ENCODE peak calls at places on chromosomes 13 and 19, in ten cellular contexts. B is AG10803; S is adipocyte; G is substantia nigra; R is activated naive CD4-positive, alpha-beta T cell; C is T-helper 1 cell; K is activated CD8-positive, alpha-beta T cell treated with anti-CD3 and anti-CD28 coated beads, Interleukin-2, amount 10 ng/mL, durations not matched to agents 7 days and 5 days; M is nephron progenitor cell; I is CD4-positive, CD25-positive, alpha-beta regulatory T cell; Q is EL. T is an unnamed sample.

GRCh38 chr19:7152568-7152967 is 83.1 kb downstream of the ZNF557 start:
- DNase-seq in M (peak), I (no peak), R (no peak), C (no peak), K (peak), G (no peak), Q (no peak), B (peak), S (no peak), T (no peak)

GRCh38 chr19:1747285-1748114 is 5.8 kb upstream of the ONECUT3 start:
- DNase-seq in R (peak), Q (peak), M (no peak), G (no peak), C (no peak), S (no peak), I (peak), K (peak), B (peak), T (no peak)

GRCh38 chr19:1027953-1028902 is 1.8 kb downstream of the CNN2 start:
- DNase-seq in S (peak), K (peak), Q (peak), R (peak), I (peak), G (no peak), B (peak), M (peak), C (peak), T (no peak)

GRCh38 chr13:52319876-52320275 is 86.1 kb downstream of the THSD1 start:
- DNase-seq in C (no peak), Q (peak), I (no peak), B (no peak), R (no peak), G (no peak), K (no peak), S (no peak), M (no peak), T (no peak)

GRCh38 chr19:34217952-34218817 is 36.2 kb upstream of the GARRE1 start:
- DNase-seq in I (peak), C (peak), B (peak), R (peak), G (no peak), K (peak), S (peak), M (no peak), Q (peak), T (peak)

GRCh38 chr19:28403698-28404099 is 809.3 kb downstream of the UQCRFS1 start:
- DNase-seq in I (no peak), S (no peak), C (no peak), G (no peak), B (no peak), K (no peak), Q (no peak), M (no peak), R (no peak), T (peak)

GRCh38 chr13:48333976-48334375 is 30.4 kb downstream of the RB1 start:
- DNase-seq in C (no peak), B (peak), S (peak), K (no peak), G (no peak), Q (peak), R (no peak), M (no peak), I (no peak), T (no peak)

GRCh38 chr13:27379694-27380596 is 44.5 kb upstream of the GTF3A start:
- DNase-seq in K (peak), B (peak), M (peak), G (no peak), R (peak), C (peak), S (peak), Q (peak), I (peak), T (peak)

GRCh38 chr19:50449236-50449899 is 16.7 kb downstream of the MYBPC2 start:
- DNase-seq in G (no peak), S (no peak), I (no peak), K (no peak), B (no peak), C (no peak), R (no peak), Q (peak), M (no peak), T (no peak)

GRCh38 chr13:49679244-49679643 is 12.0 kb downstream of the EBPL start:
- DNase-seq in C (no peak), M (no peak), K (peak), S (peak), R (peak), G (no peak), B (no peak), I (peak), Q (no peak), T (no peak)

GRCh38 chr19:40190891-40191835 is at the start of gene MAP3K10:
- DNase-seq in C (peak), R (peak), M (peak), I (peak), G (peak), S (peak), B (peak), K (peak), Q (peak), T (no peak)

GRCh38 chr19:55319786-55320185 is 5.4 kb downstream of the TMEM150B start:
- DNase-seq in M (peak), S (peak), B (peak), Q (peak), K (no peak), C (no peak), G (no peak), R (no peak), I (no peak), T (no peak)

GRCh38 chr13:74675185-74675584 is 541.0 kb upstream of the KLF12 start:
- DNase-seq in M (no peak), C (no peak), G (no peak), I (no peak), K (no peak), Q (peak), S (no peak), R (no peak), B (peak), T (no peak)

GRCh38 chr19:10553943-10554381 is 10.3 kb downstream of the ATG4D start:
- DNase-seq in S (no peak), C (peak), R (peak), Q (no peak), B (no peak), G (no peak), I (peak), K (peak), M (no peak), T (peak)

GRCh38 chr19:782195-783043 is 14.8 kb upstream of the PTBP1 start:
- DNase-seq in S (peak), Q (peak), R (no peak), I (no peak), B (peak), C (no peak), G (no peak), K (no peak), M (peak), T (no peak)

GRCh38 chr13:91346848-91347211 is 657 bp upstream of the MIR17HG start:
- DNase-seq in S (peak), R (peak), B (no peak), I (peak), M (peak), K (peak), G (peak), C (peak), Q (no peak), T (peak)

GRCh38 chr13:40288259-40288658 is 378.2 kb downstream of the FOXO1 start:
- DNase-seq in K (no peak), B (no peak), I (no peak), R (no peak), Q (no peak), S (no peak), C (no peak), M (no peak), G (no peak), T (no peak)

GRCh38 chr19:1407662-1408299 is 395 bp downstream of the DAZAP1 start:
- DNase-seq in Q (peak), B (no peak), I (peak), R (no peak), G (no peak), C (peak), M (no peak), K (peak), S (peak), T (no peak)

GRCh38 chr13:20495087-20496023 is 30.3 kb downstream of the CRYL1 start:
- DNase-seq in S (peak), G (no peak), B (peak), R (peak), Q (peak), M (peak), C (peak), I (peak), K (peak), T (peak)

GRCh38 chr13:80262051-80262695 is 78.8 kb downstream of the SPRY2 start:
- DNase-seq in C (no peak), M (no peak), K (no peak), G (no peak), I (no peak), S (no peak), R (no peak), B (no peak), Q (no peak), T (peak)

GRCh38 chr13:113047587-113047986 is 58.0 kb upstream of the F7 start:
- DNase-seq in K (no peak), B (no peak), I (no peak), R (no peak), C (no peak), M (no peak), Q (no peak), G (no peak), S (no peak), T (no peak)

GRCh38 chr19:47707135-47707925 is 5.9 kb upstream of the EHD2 start:
- DNase-seq in R (peak), S (peak), M (peak), C (peak), G (peak), Q (peak), I (peak), B (peak), K (peak), T (peak)

GRCh38 chr13:32125221-32125621 is 93.6 kb downstream of the FRY start:
- DNase-seq in R (no peak), Q (peak), G (no peak), B (peak), I (no peak), C (no peak), K (no peak), S (peak), M (no peak), T (peak)

GRCh38 chr19:33235269-33235995 is 9.8 kb upstream of the SLC7A10 start:
- DNase-seq in R (peak), B (peak), M (peak), C (peak), S (peak), I (peak), K (peak), Q (peak), G (peak), T (peak)

GRCh38 chr19:33465371-33465770 is 56.2 kb downstream of the PEPD start:
- DNase-seq in K (no peak), M (no peak), I (no peak), Q (no peak), C (no peak), S (no peak), R (no peak), G (no peak), B (no peak), T (no peak)

GRCh38 chr19:6891761-6892385 is 4.5 kb downstream of the ADGRE1 start:
- DNase-seq in M (no peak), C (no peak), B (no peak), G (no peak), R (no peak), S (no peak), I (peak), Q (no peak), K (no peak), T (peak)

GRCh38 chr13:84265365-84265764 is 383.1 kb upstream of the SLITRK1 start:
- DNase-seq in R (no peak), K (no peak), B (no peak), S (no peak), Q (no peak), G (no peak), I (no peak), C (no peak), M (no peak), T (no peak)

GRCh38 chr19:41373993-41374392 is 2.3 kb upstream of the TMEM91 start:
- DNase-seq in M (no peak), G (peak), Q (peak), K (no peak), S (peak), R (no peak), I (no peak), C (no peak), B (peak), T (no peak)

GRCh38 chr13:51267581-51267980 is 45.4 kb downstream of the FAM124A start:
- DNase-seq in B (no peak), S (no peak), C (no peak), I (no peak), Q (no peak), R (no peak), M (no peak), G (no peak), K (no peak), T (no peak)

GRCh38 chr13:59533561-59534337 is 630.0 kb downstream of the DIAPH3 start:
- DNase-seq in R (no peak), M (no peak), K (no peak), Q (peak), C (no peak), B (no peak), S (no peak), G (no peak), I (no peak), T (no peak)

GRCh38 chr19:49097453-49098288 is 12.4 kb downstream of the SNRNP70 start:
- DNase-seq in M (peak), C (peak), S (peak), I (peak), G (peak), K (peak), B (peak), Q (peak), R (peak), T (peak)

GRCh38 chr13:110012102-110012739 is 225.8 kb upstream of the IRS2 start:
- DNase-seq in S (peak), M (no peak), K (no peak), I (no peak), C (no peak), Q (peak), B (peak), G (no peak), R (no peak), T (no peak)

GRCh38 chr19:53333466-53334449 is at the start of gene ZNF845:
- DNase-seq in R (peak), C (peak), B (peak), Q (peak), K (peak), S (peak), I (peak), M (peak), G (peak), T (peak)

GRCh38 chr19:4937060-4937459 is 27.8 kb downstream of the UHRF1 start:
- DNase-seq in B (no peak), S (no peak), C (no peak), M (no peak), I (no peak), Q (no peak), G (no peak), K (no peak), R (no peak), T (no peak)

GRCh38 chr13:87698268-87698667 is 27.1 kb downstream of the SLITRK5 start:
- DNase-seq in C (no peak), S (no peak), R (no peak), B (no peak), G (no peak), I (no peak), Q (no peak), K (no peak), M (no peak), T (no peak)

GRCh38 chr19:12603714-12604113 is 6.9 kb downstream of the ZNF490 start:
- DNase-seq in R (no peak), M (no peak), K (peak), S (no peak), G (no peak), B (peak), I (peak), Q (peak), C (peak), T (no peak)

GRCh38 chr13:47454986-47455385 is 546.1 kb downstream of the SUCLA2 start:
- DNase-seq in G (no peak), K (no peak), Q (no peak), M (no peak), C (no peak), I (no peak), S (peak), R (no peak), B (peak), T (no peak)

GRCh38 chr19:57466489-57466888 is 9.5 kb upstream of the VN1R1 start:
- DNase-seq in B (no peak), Q (no peak), M (no peak), R (no peak), C (no peak), I (no peak), K (no peak), S (no peak), G (no peak), T (no peak)

GRCh38 chr19:14554382-14554812 is 17.5 kb downstream of the NDUFB7 start:
- DNase-seq in I (no peak), R (no peak), G (no peak), K (no peak), Q (no peak), C (no peak), B (no peak), M (no peak), S (no peak), T (no peak)